ENCODE peak calls at places on chromosomes 6 and 20, in nine cellular contexts. Q is osteocyte, O is HFFc6, F is RWPE2, Y is MCF 10A, L is A549, G is lower lobe of right lung, D is AG04449, A is tibial artery. I is an unnamed sample.

GRCh38 chr6:115830895-115831294 is 229.8 kb downstream of the FRK start:
- DNase-seq in Y (no peak), G (no peak), Q (no peak), D (no peak), O (no peak), A (no peak), L (peak; percentile 2), F (no peak), I (no peak)

GRCh38 chr6:107124934-107125348 is 9.6 kb upstream of the BEND3 start:
- DNase-seq in A (no peak), D (no peak), Y (no peak), Q (no peak), L (no peak), F (no peak), G (no peak), O (no peak), I (no peak)

GRCh38 chr6:42279966-42280629 is 62.4 kb upstream of the MRPS10 start:
- DNase-seq in Q (no peak), G (no peak), A (no peak), O (no peak), F (no peak), Y (peak; percentile 89), L (no peak), D (no peak), I (no peak)

GRCh38 chr6:15313367-15313766 is 67.5 kb downstream of the JARID2 start:
- DNase-seq in G (peak; percentile 56), Q (no peak), L (no peak), F (no peak), Y (no peak), A (peak; percentile 73), D (no peak), O (no peak), I (no peak)

GRCh38 chr6:30614843-30615218 is 2.2 kb downstream of the PPP1R10 start:
- DNase-seq in G (peak; percentile 80), D (peak; percentile 87), Y (peak; percentile 98), L (peak; percentile 76), A (peak; percentile 94), O (peak; percentile 95), Q (peak; percentile 93), F (peak; percentile 76), I (peak; percentile 95)

GRCh38 chr20:9535457-9535856 is 21.1 kb downstream of the LAMP5 start:
- DNase-seq in O (no peak), L (no peak), D (no peak), G (no peak), Q (no peak), F (no peak), Y (no peak), A (no peak), I (no peak)

GRCh38 chr20:14337400-14338171 is at the start of gene FLRT3:
- DNase-seq in F (peak; percentile 86), G (peak; percentile 69), Q (peak; percentile 86), Y (peak; percentile 97), L (peak; percentile 84), A (peak; percentile 72), D (peak; percentile 70), O (peak; percentile 71), I (peak; percentile 97)

GRCh38 chr6:14665827-14666724 is 548.5 kb downstream of the CD83 start:
- DNase-seq in Q (no peak), Y (peak; percentile 95), G (peak; percentile 81), A (peak; percentile 68), D (peak; percentile 94), L (no peak), F (peak; percentile 90), O (peak; percentile 92), I (peak; percentile 49)

GRCh38 chr20:63182946-63183415 is 33.0 kb downstream of the YTHDF1 start:
- DNase-seq in F (no peak), L (no peak), A (no peak), O (no peak), G (no peak), Y (no peak), D (no peak), Q (no peak), I (no peak)

GRCh38 chr20:40821438-40821837 is 132.4 kb upstream of the MAFB start:
- DNase-seq in L (no peak), O (no peak), A (no peak), F (no peak), G (no peak), Q (no peak), Y (no peak), D (no peak), I (no peak)

GRCh38 chr20:25699914-25700313 is 3.3 kb upstream of the ZNF337 start:
- DNase-seq in F (no peak), G (no peak), D (no peak), O (peak; percentile 11), Y (no peak), L (no peak), A (no peak), Q (no peak), I (no peak)

DNA sequence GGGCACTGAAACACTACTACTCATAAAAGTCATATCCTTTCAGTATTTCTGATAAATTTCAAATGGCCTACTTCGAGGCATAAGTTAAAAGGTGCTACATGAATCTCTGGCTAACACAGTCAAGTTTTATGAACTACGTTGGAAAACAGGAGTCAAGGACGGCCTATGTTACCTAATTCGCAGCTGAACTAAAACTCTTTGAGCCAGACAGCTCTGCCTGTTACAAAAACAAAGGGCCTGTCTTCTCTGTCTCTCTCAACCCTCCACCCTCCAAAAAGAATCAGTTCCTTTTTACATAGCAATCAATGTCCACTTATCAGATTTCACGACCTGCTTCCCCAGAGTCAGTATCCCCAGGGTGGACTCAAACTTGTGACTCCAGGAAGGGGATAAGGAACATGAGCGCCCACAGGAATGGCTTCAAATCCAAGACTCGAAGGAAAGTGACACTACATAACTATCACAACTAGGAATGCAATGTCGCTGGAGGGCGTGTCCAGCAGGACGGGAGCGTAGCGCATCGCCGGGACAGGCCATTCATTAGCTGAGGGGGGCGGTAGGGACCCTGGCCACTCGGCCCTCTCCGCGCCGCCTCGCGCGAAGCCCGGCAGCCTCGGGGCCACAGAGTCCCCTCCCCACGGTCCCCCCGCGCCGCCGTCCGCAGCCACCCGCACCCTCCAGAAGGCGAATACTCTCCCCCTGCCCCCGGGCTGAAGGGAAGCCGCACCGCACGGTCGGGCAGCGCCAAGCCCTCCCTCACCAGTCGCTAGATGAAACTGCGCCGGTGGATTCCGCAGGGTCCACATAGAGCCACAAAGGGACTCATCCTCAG is 526 bp downstream of the IBTK start:
- DNase-seq in Y (peak; percentile 38), G (peak; percentile 71), A (no peak), L (peak; percentile 40), O (peak; percentile 41), Q (no peak), D (no peak), F (no peak), I (no peak)
- TF ChIP-seq CTCF in Y (no peak), G (no peak), A (no peak), L (no peak), O (peak; percentile 7), Q (peak; percentile 5), D (no peak), F (no peak), I (no peak)

DNA sequence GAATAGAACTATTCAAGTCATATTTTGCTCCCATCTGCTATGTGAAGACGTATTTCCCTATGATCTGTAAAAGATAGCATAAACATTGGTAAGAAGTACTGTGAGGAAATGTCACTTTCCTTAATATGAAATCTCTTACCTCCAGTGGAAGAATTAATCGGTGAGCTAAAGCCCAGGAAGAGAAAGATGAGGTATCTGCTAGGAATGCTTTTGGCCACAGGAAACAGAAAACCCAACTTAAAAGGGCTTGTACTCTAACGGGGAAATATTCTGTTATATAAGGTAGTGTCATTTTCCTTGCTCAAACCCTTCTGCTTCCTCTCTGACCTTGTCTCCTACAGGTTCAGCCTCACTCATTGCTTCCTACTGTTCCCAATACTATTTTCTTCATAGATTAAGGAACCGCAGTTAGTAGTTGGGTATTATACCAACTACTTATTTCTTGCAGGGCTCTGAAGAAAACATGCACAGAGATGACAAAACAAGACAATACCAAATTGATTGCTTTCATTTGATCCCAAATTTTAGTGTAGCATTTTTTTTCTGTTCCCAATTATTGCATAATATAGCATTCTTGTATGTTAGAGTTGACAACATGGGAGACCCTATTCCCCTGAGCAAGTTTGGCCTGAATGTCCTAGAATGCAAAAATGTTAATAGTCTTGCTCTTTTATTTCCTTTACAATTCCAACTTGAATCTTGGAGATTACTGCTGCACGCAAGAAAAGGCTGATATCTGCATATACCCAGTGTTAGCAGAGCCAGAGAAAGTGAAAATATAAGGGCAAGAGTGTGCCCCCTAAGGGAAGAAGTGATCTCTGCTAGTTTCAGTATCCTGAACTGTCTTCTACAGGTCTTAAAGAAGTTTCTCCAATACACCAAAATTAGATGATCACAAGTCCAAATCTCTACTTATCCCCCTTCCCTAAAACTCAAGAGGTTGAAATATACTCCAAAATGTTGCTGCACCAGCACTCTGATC is 65.3 kb downstream of the AFG1L start:
- DNase-seq in O (no peak), D (peak; percentile 19), G (no peak), F (no peak), Y (no peak), A (no peak), L (no peak), Q (no peak), I (no peak)
- TF ChIP-seq CTCF in O (peak; percentile 28), D (no peak), G (no peak), F (no peak), Y (no peak), A (no peak), L (no peak), Q (peak; percentile 24), I (peak; percentile 22)

DNA sequence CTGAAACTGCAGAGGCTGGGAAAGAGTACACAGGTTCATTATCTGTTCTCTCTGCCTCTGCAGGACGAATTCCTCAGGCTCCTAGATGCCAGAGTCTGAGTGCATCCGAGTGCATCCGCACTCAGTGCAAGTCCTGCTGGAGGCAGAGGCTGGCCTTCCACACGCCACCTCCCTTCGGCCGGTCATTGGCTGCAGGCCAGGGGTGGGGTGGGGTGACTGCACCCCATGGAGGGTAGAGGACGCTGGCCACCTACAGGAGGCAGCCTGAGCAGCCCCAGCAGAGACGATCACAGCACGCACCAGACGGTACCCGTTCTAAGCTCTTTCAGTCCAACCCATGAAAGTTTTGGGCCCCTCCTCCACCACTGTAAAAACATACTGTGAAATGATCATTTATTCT is 11.7 kb downstream of the SFT2D1 start:
- DNase-seq in Q (no peak), L (peak; percentile 12), Y (no peak), F (no peak), G (no peak), A (no peak), D (no peak), O (no peak), I (no peak)
- TF ChIP-seq CTCF in Q (peak; percentile 37), L (no peak), Y (no peak), F (no peak), G (no peak), A (no peak), D (no peak), O (no peak), I (peak; percentile 38)

GRCh38 chr6:34559651-34560365 is 3.7 kb upstream of the SPDEF start:
- DNase-seq in D (no peak), Q (no peak), F (no peak), O (no peak), A (no peak), G (no peak), L (no peak), Y (no peak), I (no peak)

GRCh38 chr6:34558172-34558714 is 2.1 kb upstream of the SPDEF start:
- DNase-seq in F (no peak), O (no peak), A (no peak), D (no peak), Q (no peak), Y (no peak), G (no peak), L (no peak), I (no peak)

GRCh38 chr6:34561227-34561530 is 5.0 kb upstream of the SPDEF start:
- DNase-seq in F (no peak), D (no peak), Y (no peak), O (no peak), G (no peak), A (no peak), L (no peak), Q (no peak), I (no peak)

GRCh38 chr6:34562350-34562749 is 6.2 kb upstream of the SPDEF start:
- DNase-seq in Y (no peak), L (no peak), A (no peak), Q (no peak), D (no peak), O (no peak), F (peak; percentile 59), G (no peak), I (no peak)

GRCh38 chr6:34560366-34561226 is 4.5 kb upstream of the SPDEF start:
- DNase-seq in Y (no peak), G (no peak), Q (no peak), O (peak; percentile 16), L (no peak), A (no peak), F (no peak), D (no peak), I (no peak)
- TF ChIP-seq CTCF in Y (no peak), G (no peak), Q (no peak), O (no peak), L (no peak), A (no peak), F (no peak), D (no peak), I (no peak)